ENCODE peak calls at places on chromosome 20, in eight cellular contexts. W is left lung; T is astrocyte of the spinal cord; Y is Kasumi-1; R is NCI-H2081; K is choroid plexus epithelial cell; J is NCI-H2171 treated with DMSO at 0.1 percent for 48 hours; U is central memory CD4-positive, alpha-beta T cell. P is an unnamed sample.

GRCh38 chr20:53524589-53525311 is 68.9 kb downstream of the ZNF217 start:
- DNase-seq in U (no peak), K (no peak), W (no peak), J (peak; percentile 44), Y (no peak), T (no peak), R (no peak), P (peak; percentile 38)

GRCh38 chr20:53636725-53637097 is 43.1 kb upstream of the ZNF217 start:
- DNase-seq in K (no peak), Y (no peak), R (no peak), W (no peak), T (no peak), J (no peak), U (no peak), P (no peak)

GRCh38 chr20:41145821-41146620 is 8.7 kb downstream of the PLCG1 start:
- DNase-seq in J (peak; percentile 53), U (no peak), W (no peak), T (no peak), K (no peak), Y (no peak), R (peak; percentile 6), P (no peak)

GRCh38 chr20:57437267-57437666 is 46.1 kb downstream of the RBM38 start:
- DNase-seq in J (no peak), R (no peak), K (no peak), T (no peak), Y (no peak), W (peak; percentile 61), U (no peak), P (no peak)

GRCh38 chr20:51335329-51335841 is 207.1 kb downstream of the NFATC2 start:
- DNase-seq in Y (no peak), K (peak; percentile 100), U (no peak), R (no peak), W (no peak), J (no peak), T (peak; percentile 100), P (peak; percentile 20)

GRCh38 chr20:4038047-4038459 is 22.7 kb upstream of the RNF24 start:
- DNase-seq in W (peak; percentile 91), U (peak; percentile 90), R (no peak), Y (peak; percentile 99), J (no peak), K (peak; percentile 79), T (peak; percentile 81), P (peak; percentile 24)

GRCh38 chr20:4791121-4791520 is 69.4 kb downstream of the PRND start:
- DNase-seq in W (no peak), K (no peak), T (no peak), U (no peak), R (no peak), J (no peak), Y (no peak), P (no peak)

GRCh38 chr20:63495771-63496403 is 3.0 kb downstream of the EEF1A2 start:
- DNase-seq in J (peak; percentile 63), Y (peak; percentile 27), K (peak; percentile 44), R (no peak), T (peak; percentile 29), W (peak; percentile 95), U (peak; percentile 55), P (peak; percentile 70)

GRCh38 chr20:59948828-59949720 is 8.9 kb downstream of the FAM217B start:
- DNase-seq in R (peak; percentile 46), W (no peak), T (peak; percentile 63), Y (peak; percentile 81), K (peak; percentile 66), J (peak; percentile 79), U (peak; percentile 63), P (peak; percentile 62)

GRCh38 chr20:58160451-58161051 is 67.9 kb downstream of the ANKRD60 start:
- DNase-seq in Y (no peak), T (peak; percentile 71), R (no peak), U (no peak), W (no peak), K (peak; percentile 78), J (no peak), P (no peak)

GRCh38 chr20:58698741-58699141 is 6.1 kb downstream of the NPEPL1 start:
- DNase-seq in J (no peak), W (peak; percentile 61), T (no peak), Y (no peak), K (no peak), R (no peak), U (no peak), P (no peak)

GRCh38 chr20:45341579-45341938 is 6.7 kb downstream of the SDC4 start:
- DNase-seq in U (no peak), J (no peak), R (no peak), K (no peak), Y (no peak), T (no peak), W (no peak), P (no peak)

GRCh38 chr20:47854687-47855212 is 69.5 kb upstream of the SULF2 start:
- DNase-seq in W (no peak), J (peak; percentile 69), R (peak; percentile 36), T (peak; percentile 40), U (no peak), K (peak; percentile 81), Y (no peak), P (peak; percentile 59)

GRCh38 chr20:53930651-53931504 is 139.5 kb downstream of the BCAS1 start:
- DNase-seq in T (no peak), R (no peak), W (no peak), Y (no peak), U (no peak), K (no peak), J (no peak), P (no peak)

GRCh38 chr20:56350842-56351241 is 7.9 kb upstream of the FAM210B start:
- DNase-seq in W (no peak), R (no peak), K (no peak), Y (no peak), U (no peak), T (no peak), J (no peak), P (no peak)

GRCh38 chr20:62758226-62758912 is 37.9 kb upstream of the MRGBP start:
- DNase-seq in R (no peak), W (peak; percentile 53), U (no peak), Y (no peak), K (no peak), T (no peak), J (no peak), P (no peak)

GRCh38 chr20:63206878-63207277 is 9.1 kb downstream of the YTHDF1 start:
- DNase-seq in T (peak; percentile 25), W (peak; percentile 33), U (no peak), R (no peak), Y (no peak), K (no peak), J (no peak), P (no peak)

GRCh38 chr20:42485566-42485965 is 704.1 kb downstream of the PTPRT start:
- DNase-seq in Y (no peak), J (no peak), U (no peak), W (no peak), T (no peak), K (no peak), R (no peak), P (no peak)

GRCh38 chr20:49699200-49699992 is 14.3 kb downstream of the B4GALT5 start:
- DNase-seq in W (no peak), R (no peak), K (peak; percentile 66), J (peak; percentile 48), U (no peak), T (no peak), Y (no peak), P (peak; percentile 39)

GRCh38 chr20:17644451-17644850 is 37.6 kb downstream of the RRBP1 start:
- DNase-seq in Y (no peak), T (no peak), K (no peak), U (no peak), R (no peak), W (no peak), J (no peak), P (no peak)

GRCh38 chr20:63734946-63735858 is 1.3 kb upstream of the LIME1 start:
- DNase-seq in R (no peak), K (no peak), J (no peak), Y (no peak), U (no peak), W (peak; percentile 73), T (no peak), P (no peak)

GRCh38 chr20:48986899-48987298 is 59.2 kb upstream of the CSE1L start:
- DNase-seq in K (peak; percentile 12), Y (peak; percentile 36), U (no peak), J (no peak), R (peak; percentile 48), W (no peak), T (no peak), P (peak; percentile 37)

GRCh38 chr20:3172933-3173581 is at the start of gene LZTS3:
- DNase-seq in J (peak; percentile 84), R (peak; percentile 34), K (peak; percentile 48), Y (peak; percentile 33), U (peak; percentile 87), T (peak; percentile 52), W (peak; percentile 88), P (peak; percentile 86)

GRCh38 chr20:13012886-13013285 is 4.1 kb downstream of the SPTLC3 start:
- DNase-seq in T (no peak), R (no peak), Y (no peak), U (no peak), W (no peak), J (no peak), K (peak; percentile 38), P (no peak)

GRCh38 chr20:62577447-62577846 is 64.9 kb upstream of the SLCO4A1 start:
- DNase-seq in U (no peak), K (no peak), Y (no peak), J (peak; percentile 23), R (no peak), T (no peak), W (no peak), P (no peak)

GRCh38 chr20:49586967-49587587 is 19.1 kb upstream of the PTGIS start:
- DNase-seq in Y (no peak), W (no peak), T (peak; percentile 45), J (no peak), K (peak; percentile 37), R (no peak), U (no peak), P (no peak)

GRCh38 chr20:63751471-63752271 is 12.1 kb downstream of the SLC2A4RG start:
- DNase-seq in T (no peak), U (no peak), K (no peak), Y (no peak), W (peak; percentile 69), R (no peak), J (peak; percentile 36), P (no peak)